ENCODE peak calls at places on chromosome 18, in four cellular contexts. A is globus pallidus, R is ELR, N is Kasumi-1. I is an unnamed sample.
A peak's percentile ranks its signal among the peaks of the same experiment; 100 is the strongest.

GRCh38 chr18:41940506-41941215 is 14.4 kb upstream of the PIK3C3 start:
- DNase-seq in A (no peak), R (peak; percentile 98), N (no peak), I (peak; percentile 90)

GRCh38 chr18:45783097-45784075 is 42.1 kb upstream of the SIGLEC15 start:
- DNase-seq in A (no peak), R (peak; percentile 70), N (no peak), I (no peak)

GRCh38 chr18:45688834-45689233 is 35.1 kb upstream of the SLC14A1 start:
- DNase-seq in A (no peak), R (no peak), N (no peak), I (no peak)

GRCh38 chr18:49907346-49907929 is 94.1 kb upstream of the ACAA2 start:
- DNase-seq in A (no peak), R (no peak), N (no peak), I (peak; percentile 32)

GRCh38 chr18:62037989-62038778 is 145.4 kb upstream of the RNF152 start:
- DNase-seq in A (no peak), R (no peak), N (no peak), I (peak; percentile 20)

GRCh38 chr18:23591011-23591410 is 4.7 kb upstream of the NPC1 start:
- DNase-seq in A (no peak), R (peak; percentile 81), N (no peak), I (peak; percentile 5)

GRCh38 chr18:57077786-57078552 is 68.9 kb upstream of the BOD1L2 start:
- DNase-seq in A (no peak), R (no peak), N (peak; percentile 62), I (no peak)

GRCh38 chr18:68431111-68431921 is 283.6 kb downstream of the TMX3 start:
- DNase-seq in A (no peak), R (peak; percentile 27), N (no peak), I (peak; percentile 42)

GRCh38 chr18:6044773-6045172 is 149.5 kb upstream of the TMEM200C start:
- DNase-seq in A (no peak), R (no peak), N (no peak), I (no peak)

GRCh38 chr18:51946946-51947345 is 393.1 kb upstream of the DCC start:
- DNase-seq in A (no peak), R (no peak), N (no peak), I (no peak)

GRCh38 chr18:74283255-74283554 is 8.6 kb downstream of the CYB5A start:
- DNase-seq in A (no peak), R (no peak), N (no peak), I (no peak)

GRCh38 chr18:58615150-58616132 is 13.4 kb downstream of the ALPK2 start:
- DNase-seq in A (no peak), R (peak; percentile 52), N (no peak), I (no peak)

GRCh38 chr18:49813071-49813320 is 337 bp downstream of the ACAA2 start:
- DNase-seq in A (peak; percentile 54), R (peak; percentile 52), N (peak; percentile 23), I (peak; percentile 54)

GRCh38 chr18:50638623-50639398 is 78.9 kb downstream of the MAPK4 start:
- DNase-seq in A (no peak), R (no peak), N (no peak), I (no peak)

GRCh38 chr18:46588971-46589660 is 67.9 kb downstream of the LOXHD1 start:
- DNase-seq in A (no peak), R (no peak), N (no peak), I (no peak)

GRCh38 chr18:60880184-60880583 is 453.0 kb upstream of the CDH20 start:
- DNase-seq in A (no peak), R (no peak), N (no peak), I (no peak)

GRCh38 chr18:21110667-21111350 is 804 bp downstream of the ROCK1 start:
- DNase-seq in A (peak; percentile 47), R (peak; percentile 49), N (peak; percentile 70), I (peak; percentile 32)

GRCh38 chr18:58828399-58829121 is 36.1 kb upstream of the ZNF532 start:
- DNase-seq in A (no peak), R (no peak), N (no peak), I (no peak)

GRCh38 chr18:44715245-44715644 is 34.6 kb downstream of the SETBP1 start:
- DNase-seq in A (no peak), R (peak; percentile 60), N (no peak), I (peak; percentile 63)

GRCh38 chr18:69961718-69962117 is 14.0 kb upstream of the CD226 start:
- DNase-seq in A (no peak), R (no peak), N (no peak), I (no peak)

GRCh38 chr18:76401496-76401895 is 93.5 kb downstream of the ZNF516 start:
- DNase-seq in A (no peak), R (no peak), N (no peak), I (no peak)

GRCh38 chr18:74633652-74634352 is 36.1 kb downstream of the ZNF407 start:
- DNase-seq in A (no peak), R (peak; percentile 71), N (no peak), I (peak; percentile 27)

GRCh38 chr18:24544141-24544498 is 83.7 kb downstream of the HRH4 start:
- DNase-seq in A (peak; percentile 17), R (peak; percentile 36), N (no peak), I (peak; percentile 5)

GRCh38 chr18:48292229-48292628 is 117.0 kb downstream of the ZBTB7C start:
- DNase-seq in A (no peak), R (peak; percentile 9), N (no peak), I (no peak)

GRCh38 chr18:58529714-58530354 is 99.1 kb downstream of the ALPK2 start:
- DNase-seq in A (no peak), R (peak; percentile 75), N (peak; percentile 53), I (peak; percentile 65)

GRCh38 chr18:48771641-48772380 is 179.0 kb downstream of the SMAD7 start:
- DNase-seq in A (no peak), R (no peak), N (peak; percentile 49), I (no peak)

GRCh38 chr18:79400591-79401381 is 5.1 kb downstream of the NFATC1 start:
- DNase-seq in A (no peak), R (no peak), N (no peak), I (no peak)

GRCh38 chr18:49664086-49664890 is 102.4 kb downstream of the LIPG start:
- DNase-seq in A (no peak), R (no peak), N (no peak), I (no peak)

GRCh38 chr18:40485318-40485717 is 1469.7 kb upstream of the PIK3C3 start:
- DNase-seq in A (no peak), R (peak; percentile 41), N (no peak), I (peak; percentile 53)

GRCh38 chr18:61991201-61991600 is 98.4 kb upstream of the RNF152 start:
- DNase-seq in A (no peak), R (peak; percentile 68), N (no peak), I (peak; percentile 61)

GRCh38 chr18:46320928-46321855 is 217.0 kb downstream of the HAUS1 start:
- DNase-seq in A (no peak), R (peak; percentile 76), N (no peak), I (peak; percentile 82)

GRCh38 chr18:76275913-76276312 is 219.1 kb downstream of the ZNF516 start:
- DNase-seq in A (no peak), R (no peak), N (no peak), I (no peak)

GRCh38 chr18:31275722-31276463 is 42.1 kb upstream of the DSG1 start:
- DNase-seq in A (no peak), R (no peak), N (peak; percentile 95), I (peak; percentile 22)

GRCh38 chr18:58218111-58218510 is 174.1 kb downstream of the NEDD4L start:
- DNase-seq in A (no peak), R (peak; percentile 96), N (no peak), I (no peak)

GRCh38 chr18:76483780-76484179 is 11.3 kb downstream of the ZNF516 start:
- DNase-seq in A (no peak), R (no peak), N (no peak), I (no peak)

GRCh38 chr18:70082430-70082829 is 123.1 kb downstream of the RTTN start:
- DNase-seq in A (peak; percentile 61), R (no peak), N (no peak), I (no peak)